ENCODE peak calls at places on chromosomes 3 and 15, in nine cellular contexts. One of them, this sample, is unnamed.

GRCh38 chr15:87207945-87208580 is 1048.5 kb downstream of the NTRK3 start:
- DNase-seq in RWPE1: peak; percentile 64
- DNase-seq in neuronal stem cell: no peak
- DNase-seq in NCI-H1105: no peak
- DNase-seq in tibial nerve: no peak
- DNase-seq in fibroblast of the aortic adventitia: peak; percentile 87
- DNase-seq in RCC 7860: peak; percentile 56
- DNase-seq in BE2C: no peak
- DNase-seq in stimulated activated CD8-positive, alpha-beta memory T cell treated with anti-CD3 and anti-CD28 coated beads, Interleukin-2, amount 100 ng/mL, for 1 hour: no peak
- DNase-seq in this sample: peak; percentile 15

GRCh38 chr15:101115887-101116680 is 135.8 kb downstream of the CHSY1 start:
- DNase-seq in RWPE1: no peak
- DNase-seq in neuronal stem cell: no peak
- DNase-seq in NCI-H1105: no peak
- DNase-seq in tibial nerve: peak; percentile 38
- DNase-seq in fibroblast of the aortic adventitia: peak; percentile 76
- DNase-seq in RCC 7860: peak; percentile 29
- DNase-seq in BE2C: peak; percentile 47
- DNase-seq in stimulated activated CD8-positive, alpha-beta memory T cell treated with anti-CD3 and anti-CD28 coated beads, Interleukin-2, amount 100 ng/mL, for 1 hour: no peak
- DNase-seq in this sample: no peak

GRCh38 chr3:194080913-194081800 is 54.8 kb upstream of the HES1 start:
- DNase-seq in RWPE1: no peak
- DNase-seq in neuronal stem cell: no peak
- DNase-seq in NCI-H1105: no peak
- DNase-seq in tibial nerve: no peak
- DNase-seq in fibroblast of the aortic adventitia: no peak
- DNase-seq in RCC 7860: no peak
- DNase-seq in BE2C: no peak
- DNase-seq in stimulated activated CD8-positive, alpha-beta memory T cell treated with anti-CD3 and anti-CD28 coated beads, Interleukin-2, amount 100 ng/mL, for 1 hour: no peak
- DNase-seq in this sample: no peak

GRCh38 chr3:52062499-52062898 is 6.1 kb upstream of the DUSP7 start:
- DNase-seq in RWPE1: peak; percentile 91
- DNase-seq in neuronal stem cell: no peak
- DNase-seq in NCI-H1105: no peak
- DNase-seq in tibial nerve: no peak
- DNase-seq in fibroblast of the aortic adventitia: peak; percentile 79
- DNase-seq in RCC 7860: peak; percentile 92
- DNase-seq in BE2C: no peak
- DNase-seq in stimulated activated CD8-positive, alpha-beta memory T cell treated with anti-CD3 and anti-CD28 coated beads, Interleukin-2, amount 100 ng/mL, for 1 hour: no peak
- DNase-seq in this sample: no peak

GRCh38 chr3:4449043-4449803 is 17.8 kb downstream of the SUMF1 start:
- DNase-seq in RWPE1: no peak
- DNase-seq in neuronal stem cell: no peak
- DNase-seq in NCI-H1105: no peak
- DNase-seq in tibial nerve: no peak
- DNase-seq in fibroblast of the aortic adventitia: no peak
- DNase-seq in RCC 7860: no peak
- DNase-seq in BE2C: no peak
- DNase-seq in stimulated activated CD8-positive, alpha-beta memory T cell treated with anti-CD3 and anti-CD28 coated beads, Interleukin-2, amount 100 ng/mL, for 1 hour: no peak
- DNase-seq in this sample: no peak

GRCh38 chr3:53689681-53690080 is 156.5 kb downstream of the CHDH start:
- DNase-seq in RWPE1: no peak
- DNase-seq in neuronal stem cell: no peak
- DNase-seq in NCI-H1105: no peak
- DNase-seq in tibial nerve: no peak
- DNase-seq in fibroblast of the aortic adventitia: no peak
- DNase-seq in RCC 7860: no peak
- DNase-seq in BE2C: no peak
- DNase-seq in stimulated activated CD8-positive, alpha-beta memory T cell treated with anti-CD3 and anti-CD28 coated beads, Interleukin-2, amount 100 ng/mL, for 1 hour: no peak
- DNase-seq in this sample: no peak

GRCh38 chr3:184772667-184773272 is 39.2 kb upstream of the VPS8 start:
- DNase-seq in RWPE1: no peak
- DNase-seq in neuronal stem cell: no peak
- DNase-seq in NCI-H1105: no peak
- DNase-seq in tibial nerve: no peak
- DNase-seq in fibroblast of the aortic adventitia: no peak
- DNase-seq in RCC 7860: no peak
- DNase-seq in BE2C: no peak
- DNase-seq in stimulated activated CD8-positive, alpha-beta memory T cell treated with anti-CD3 and anti-CD28 coated beads, Interleukin-2, amount 100 ng/mL, for 1 hour: no peak
- DNase-seq in this sample: no peak

GRCh38 chr15:58070801-58071418 is 5.4 kb upstream of the ALDH1A2 start:
- DNase-seq in RWPE1: peak; percentile 41
- DNase-seq in neuronal stem cell: peak; percentile 74
- DNase-seq in NCI-H1105: peak; percentile 68
- DNase-seq in tibial nerve: peak; percentile 19
- DNase-seq in fibroblast of the aortic adventitia: peak; percentile 65
- DNase-seq in RCC 7860: peak; percentile 22
- DNase-seq in BE2C: peak; percentile 54
- DNase-seq in stimulated activated CD8-positive, alpha-beta memory T cell treated with anti-CD3 and anti-CD28 coated beads, Interleukin-2, amount 100 ng/mL, for 1 hour: no peak
- DNase-seq in this sample: peak; percentile 38

GRCh38 chr3:150238043-150238802 is 169.9 kb upstream of the TSC22D2 start:
- DNase-seq in RWPE1: no peak
- DNase-seq in neuronal stem cell: no peak
- DNase-seq in NCI-H1105: peak; percentile 28
- DNase-seq in tibial nerve: no peak
- DNase-seq in fibroblast of the aortic adventitia: no peak
- DNase-seq in RCC 7860: no peak
- DNase-seq in BE2C: no peak
- DNase-seq in stimulated activated CD8-positive, alpha-beta memory T cell treated with anti-CD3 and anti-CD28 coated beads, Interleukin-2, amount 100 ng/mL, for 1 hour: no peak
- DNase-seq in this sample: no peak

GRCh38 chr15:92079047-92079446 is 225.5 kb downstream of the SLCO3A1 start:
- DNase-seq in RWPE1: no peak
- DNase-seq in neuronal stem cell: no peak
- DNase-seq in NCI-H1105: no peak
- DNase-seq in tibial nerve: no peak
- DNase-seq in fibroblast of the aortic adventitia: no peak
- DNase-seq in RCC 7860: no peak
- DNase-seq in BE2C: peak; percentile 63
- DNase-seq in stimulated activated CD8-positive, alpha-beta memory T cell treated with anti-CD3 and anti-CD28 coated beads, Interleukin-2, amount 100 ng/mL, for 1 hour: no peak
- DNase-seq in this sample: peak; percentile 69

GRCh38 chr3:150149651-150150051 is 179.0 kb upstream of the PFN2 start:
- DNase-seq in RWPE1: no peak
- DNase-seq in neuronal stem cell: no peak
- DNase-seq in NCI-H1105: no peak
- DNase-seq in tibial nerve: no peak
- DNase-seq in fibroblast of the aortic adventitia: peak; percentile 94
- DNase-seq in RCC 7860: peak; percentile 73
- DNase-seq in BE2C: no peak
- DNase-seq in stimulated activated CD8-positive, alpha-beta memory T cell treated with anti-CD3 and anti-CD28 coated beads, Interleukin-2, amount 100 ng/mL, for 1 hour: no peak
- DNase-seq in this sample: no peak

GRCh38 chr3:12159227-12159601 is 502 bp upstream of the TIMP4 start:
- DNase-seq in RWPE1: no peak
- DNase-seq in neuronal stem cell: peak; percentile 39
- DNase-seq in NCI-H1105: no peak
- DNase-seq in tibial nerve: no peak
- DNase-seq in fibroblast of the aortic adventitia: no peak
- DNase-seq in RCC 7860: no peak
- DNase-seq in BE2C: no peak
- DNase-seq in stimulated activated CD8-positive, alpha-beta memory T cell treated with anti-CD3 and anti-CD28 coated beads, Interleukin-2, amount 100 ng/mL, for 1 hour: no peak
- DNase-seq in this sample: no peak

GRCh38 chr3:46998121-46998851 is 18.8 kb downstream of the NBEAL2 start:
- DNase-seq in RWPE1: peak; percentile 54
- DNase-seq in neuronal stem cell: peak; percentile 44
- DNase-seq in NCI-H1105: no peak
- DNase-seq in tibial nerve: peak; percentile 38
- DNase-seq in fibroblast of the aortic adventitia: peak; percentile 21
- DNase-seq in RCC 7860: peak; percentile 25
- DNase-seq in BE2C: peak; percentile 79
- DNase-seq in stimulated activated CD8-positive, alpha-beta memory T cell treated with anti-CD3 and anti-CD28 coated beads, Interleukin-2, amount 100 ng/mL, for 1 hour: peak; percentile 59
- DNase-seq in this sample: peak; percentile 35

GRCh38 chr3:132265488-132265887 is 51.7 kb upstream of the ACP3 start:
- DNase-seq in RWPE1: no peak
- DNase-seq in neuronal stem cell: no peak
- DNase-seq in NCI-H1105: no peak
- DNase-seq in tibial nerve: no peak
- DNase-seq in fibroblast of the aortic adventitia: no peak
- DNase-seq in RCC 7860: no peak
- DNase-seq in BE2C: no peak
- DNase-seq in stimulated activated CD8-positive, alpha-beta memory T cell treated with anti-CD3 and anti-CD28 coated beads, Interleukin-2, amount 100 ng/mL, for 1 hour: no peak
- DNase-seq in this sample: no peak

GRCh38 chr15:23877502-23878412 is 190.7 kb upstream of the NDN start:
- DNase-seq in RWPE1: peak; percentile 7
- DNase-seq in neuronal stem cell: peak; percentile 65
- DNase-seq in NCI-H1105: peak; percentile 59
- DNase-seq in tibial nerve: no peak
- DNase-seq in fibroblast of the aortic adventitia: no peak
- DNase-seq in RCC 7860: no peak
- DNase-seq in BE2C: peak; percentile 79
- DNase-seq in stimulated activated CD8-positive, alpha-beta memory T cell treated with anti-CD3 and anti-CD28 coated beads, Interleukin-2, amount 100 ng/mL, for 1 hour: no peak
- DNase-seq in this sample: peak; percentile 52

GRCh38 chr15:76903251-76903681 is 1.9 kb downstream of the SCAPER start:
- DNase-seq in RWPE1: no peak
- DNase-seq in neuronal stem cell: no peak
- DNase-seq in NCI-H1105: no peak
- DNase-seq in tibial nerve: no peak
- DNase-seq in fibroblast of the aortic adventitia: peak; percentile 40
- DNase-seq in RCC 7860: no peak
- DNase-seq in BE2C: no peak
- DNase-seq in stimulated activated CD8-positive, alpha-beta memory T cell treated with anti-CD3 and anti-CD28 coated beads, Interleukin-2, amount 100 ng/mL, for 1 hour: no peak
- DNase-seq in this sample: peak; percentile 37

GRCh38 chr3:184230081-184230602 is 757 bp downstream of the VWA5B2 start:
- DNase-seq in RWPE1: no peak
- DNase-seq in neuronal stem cell: no peak
- DNase-seq in NCI-H1105: peak; percentile 28
- DNase-seq in tibial nerve: no peak
- DNase-seq in fibroblast of the aortic adventitia: no peak
- DNase-seq in RCC 7860: no peak
- DNase-seq in BE2C: no peak
- DNase-seq in stimulated activated CD8-positive, alpha-beta memory T cell treated with anti-CD3 and anti-CD28 coated beads, Interleukin-2, amount 100 ng/mL, for 1 hour: no peak
- DNase-seq in this sample: no peak

GRCh38 chr15:44798815-44799214 is 62.5 kb downstream of the TRIM69 start:
- DNase-seq in RWPE1: peak; percentile 14
- DNase-seq in neuronal stem cell: no peak
- DNase-seq in NCI-H1105: no peak
- DNase-seq in tibial nerve: no peak
- DNase-seq in fibroblast of the aortic adventitia: peak; percentile 32
- DNase-seq in RCC 7860: no peak
- DNase-seq in BE2C: peak; percentile 17
- DNase-seq in stimulated activated CD8-positive, alpha-beta memory T cell treated with anti-CD3 and anti-CD28 coated beads, Interleukin-2, amount 100 ng/mL, for 1 hour: no peak
- DNase-seq in this sample: no peak

GRCh38 chr3:195319060-195319459 is 48.1 kb upstream of the XXYLT1 start:
- DNase-seq in RWPE1: no peak
- DNase-seq in neuronal stem cell: no peak
- DNase-seq in NCI-H1105: no peak
- DNase-seq in tibial nerve: no peak
- DNase-seq in fibroblast of the aortic adventitia: no peak
- DNase-seq in RCC 7860: no peak
- DNase-seq in BE2C: no peak
- DNase-seq in stimulated activated CD8-positive, alpha-beta memory T cell treated with anti-CD3 and anti-CD28 coated beads, Interleukin-2, amount 100 ng/mL, for 1 hour: no peak
- DNase-seq in this sample: no peak

GRCh38 chr3:195195321-195196209 is 75.4 kb downstream of the XXYLT1 start:
- DNase-seq in RWPE1: no peak
- DNase-seq in neuronal stem cell: peak; percentile 67
- DNase-seq in NCI-H1105: no peak
- DNase-seq in tibial nerve: no peak
- DNase-seq in fibroblast of the aortic adventitia: no peak
- DNase-seq in RCC 7860: no peak
- DNase-seq in BE2C: no peak
- DNase-seq in stimulated activated CD8-positive, alpha-beta memory T cell treated with anti-CD3 and anti-CD28 coated beads, Interleukin-2, amount 100 ng/mL, for 1 hour: no peak
- DNase-seq in this sample: no peak

GRCh38 chr15:63041982-63042878 is at the start of gene TPM1:
- DNase-seq in RWPE1: peak; percentile 77
- DNase-seq in neuronal stem cell: peak; percentile 94
- DNase-seq in NCI-H1105: peak; percentile 65
- DNase-seq in tibial nerve: peak; percentile 81
- DNase-seq in fibroblast of the aortic adventitia: peak; percentile 91
- DNase-seq in RCC 7860: peak; percentile 91
- DNase-seq in BE2C: peak; percentile 87
- DNase-seq in stimulated activated CD8-positive, alpha-beta memory T cell treated with anti-CD3 and anti-CD28 coated beads, Interleukin-2, amount 100 ng/mL, for 1 hour: no peak
- DNase-seq in this sample: peak; percentile 73

GRCh38 chr3:189914799-189915198 is 205.9 kb downstream of the P3H2 start:
- DNase-seq in RWPE1: peak; percentile 81
- DNase-seq in neuronal stem cell: no peak
- DNase-seq in NCI-H1105: no peak
- DNase-seq in tibial nerve: no peak
- DNase-seq in fibroblast of the aortic adventitia: peak; percentile 94
- DNase-seq in RCC 7860: peak; percentile 79
- DNase-seq in BE2C: no peak
- DNase-seq in stimulated activated CD8-positive, alpha-beta memory T cell treated with anti-CD3 and anti-CD28 coated beads, Interleukin-2, amount 100 ng/mL, for 1 hour: no peak
- DNase-seq in this sample: no peak

GRCh38 chr3:120506828-120507774 is 56.3 kb upstream of the FSTL1 start:
- DNase-seq in RWPE1: peak; percentile 31
- DNase-seq in neuronal stem cell: peak; percentile 15
- DNase-seq in NCI-H1105: peak; percentile 22
- DNase-seq in tibial nerve: peak; percentile 26
- DNase-seq in fibroblast of the aortic adventitia: peak; percentile 78
- DNase-seq in RCC 7860: peak; percentile 27
- DNase-seq in BE2C: peak; percentile 25
- DNase-seq in stimulated activated CD8-positive, alpha-beta memory T cell treated with anti-CD3 and anti-CD28 coated beads, Interleukin-2, amount 100 ng/mL, for 1 hour: no peak
- DNase-seq in this sample: peak; percentile 40

GRCh38 chr15:41791970-41792637 is 17.8 kb downstream of the MAPKBP1 start:
- DNase-seq in RWPE1: no peak
- DNase-seq in neuronal stem cell: no peak
- DNase-seq in NCI-H1105: no peak
- DNase-seq in tibial nerve: no peak
- DNase-seq in fibroblast of the aortic adventitia: no peak
- DNase-seq in RCC 7860: no peak
- DNase-seq in BE2C: no peak
- DNase-seq in stimulated activated CD8-positive, alpha-beta memory T cell treated with anti-CD3 and anti-CD28 coated beads, Interleukin-2, amount 100 ng/mL, for 1 hour: no peak
- DNase-seq in this sample: peak; percentile 61

GRCh38 chr3:127387556-127388153 is 99.8 kb upstream of the PRR20G start:
- DNase-seq in RWPE1: no peak
- DNase-seq in neuronal stem cell: no peak
- DNase-seq in NCI-H1105: no peak
- DNase-seq in tibial nerve: no peak
- DNase-seq in fibroblast of the aortic adventitia: no peak
- DNase-seq in RCC 7860: no peak
- DNase-seq in BE2C: no peak
- DNase-seq in stimulated activated CD8-positive, alpha-beta memory T cell treated with anti-CD3 and anti-CD28 coated beads, Interleukin-2, amount 100 ng/mL, for 1 hour: no peak
- DNase-seq in this sample: no peak

GRCh38 chr3:190517696-190518095 is 3.8 kb downstream of the IL1RAP start:
- DNase-seq in RWPE1: peak; percentile 54
- DNase-seq in neuronal stem cell: no peak
- DNase-seq in NCI-H1105: no peak
- DNase-seq in tibial nerve: no peak
- DNase-seq in fibroblast of the aortic adventitia: peak; percentile 72
- DNase-seq in RCC 7860: peak; percentile 21
- DNase-seq in BE2C: no peak
- DNase-seq in stimulated activated CD8-positive, alpha-beta memory T cell treated with anti-CD3 and anti-CD28 coated beads, Interleukin-2, amount 100 ng/mL, for 1 hour: no peak
- DNase-seq in this sample: no peak

GRCh38 chr3:111252795-111253194 is 181.2 kb downstream of the NECTIN3 start:
- DNase-seq in RWPE1: peak; percentile 5
- DNase-seq in neuronal stem cell: no peak
- DNase-seq in NCI-H1105: no peak
- DNase-seq in tibial nerve: no peak
- DNase-seq in fibroblast of the aortic adventitia: peak; percentile 57
- DNase-seq in RCC 7860: peak; percentile 13
- DNase-seq in BE2C: no peak
- DNase-seq in stimulated activated CD8-positive, alpha-beta memory T cell treated with anti-CD3 and anti-CD28 coated beads, Interleukin-2, amount 100 ng/mL, for 1 hour: no peak
- DNase-seq in this sample: peak; percentile 4

GRCh38 chr3:55802816-55803215 is 315.7 kb upstream of the WNT5A start:
- DNase-seq in RWPE1: no peak
- DNase-seq in neuronal stem cell: no peak
- DNase-seq in NCI-H1105: no peak
- DNase-seq in tibial nerve: no peak
- DNase-seq in fibroblast of the aortic adventitia: no peak
- DNase-seq in RCC 7860: no peak
- DNase-seq in BE2C: no peak
- DNase-seq in stimulated activated CD8-positive, alpha-beta memory T cell treated with anti-CD3 and anti-CD28 coated beads, Interleukin-2, amount 100 ng/mL, for 1 hour: no peak
- DNase-seq in this sample: no peak

GRCh38 chr15:99438691-99439523 is 126.9 kb upstream of the MEF2A start:
- DNase-seq in RWPE1: no peak
- DNase-seq in neuronal stem cell: no peak
- DNase-seq in NCI-H1105: no peak
- DNase-seq in tibial nerve: peak; percentile 9
- DNase-seq in fibroblast of the aortic adventitia: no peak
- DNase-seq in RCC 7860: no peak
- DNase-seq in BE2C: peak; percentile 3
- DNase-seq in stimulated activated CD8-positive, alpha-beta memory T cell treated with anti-CD3 and anti-CD28 coated beads, Interleukin-2, amount 100 ng/mL, for 1 hour: no peak
- DNase-seq in this sample: no peak

GRCh38 chr15:83653288-83653638 is 660 bp upstream of the ADAMTSL3 start:
- DNase-seq in RWPE1: no peak
- DNase-seq in neuronal stem cell: no peak
- DNase-seq in NCI-H1105: no peak
- DNase-seq in tibial nerve: no peak
- DNase-seq in fibroblast of the aortic adventitia: no peak
- DNase-seq in RCC 7860: no peak
- DNase-seq in BE2C: no peak
- DNase-seq in stimulated activated CD8-positive, alpha-beta memory T cell treated with anti-CD3 and anti-CD28 coated beads, Interleukin-2, amount 100 ng/mL, for 1 hour: no peak
- DNase-seq in this sample: no peak

GRCh38 chr3:33650495-33650894 is 67.6 kb downstream of the CLASP2 start:
- DNase-seq in RWPE1: no peak
- DNase-seq in neuronal stem cell: no peak
- DNase-seq in NCI-H1105: no peak
- DNase-seq in tibial nerve: no peak
- DNase-seq in fibroblast of the aortic adventitia: no peak
- DNase-seq in RCC 7860: no peak
- DNase-seq in BE2C: no peak
- DNase-seq in stimulated activated CD8-positive, alpha-beta memory T cell treated with anti-CD3 and anti-CD28 coated beads, Interleukin-2, amount 100 ng/mL, for 1 hour: no peak
- DNase-seq in this sample: no peak

This sample was measured in SK-N-DZ.